ENCODE peak calls at places on chromosomes 4 and X, in four cellular contexts. One of them, this sample, is unnamed.

GRCh38 chrX:119482041-119482440 is 13.8 kb downstream of the SLC25A5 start:
- DNase-seq in Jurkat, Clone E6-1: no peak
- DNase-seq in thyroid gland: no peak
- DNase-seq in tibial artery: no peak
- DNase-seq in this sample: no peak

GRCh38 chrX:11241720-11242119 is 51.5 kb upstream of the AMELX start:
- DNase-seq in Jurkat, Clone E6-1: no peak
- DNase-seq in thyroid gland: no peak
- DNase-seq in tibial artery: peak; percentile 20
- DNase-seq in this sample: no peak

GRCh38 chrX:123121241-123121640 is 62.8 kb upstream of the GRIA3 start:
- DNase-seq in Jurkat, Clone E6-1: no peak
- DNase-seq in thyroid gland: no peak
- DNase-seq in tibial artery: no peak
- DNase-seq in this sample: no peak

GRCh38 chr4:114005569-114006442 is 26.4 kb upstream of the ARSJ start:
- DNase-seq in Jurkat, Clone E6-1: no peak
- DNase-seq in thyroid gland: no peak
- DNase-seq in tibial artery: no peak
- DNase-seq in this sample: no peak

GRCh38 chrX:123060986-123061385 is 123.1 kb upstream of the GRIA3 start:
- DNase-seq in Jurkat, Clone E6-1: no peak
- DNase-seq in thyroid gland: no peak
- DNase-seq in tibial artery: no peak
- DNase-seq in this sample: no peak

GRCh38 chr4:72208421-72209075 is 176.7 kb downstream of the NPFFR2 start:
- DNase-seq in Jurkat, Clone E6-1: no peak
- DNase-seq in thyroid gland: no peak
- DNase-seq in tibial artery: no peak
- DNase-seq in this sample: no peak

GRCh38 chr4:113471141-113471860 is 290.2 kb downstream of the CAMK2D start:
- DNase-seq in Jurkat, Clone E6-1: no peak
- DNase-seq in thyroid gland: no peak
- DNase-seq in tibial artery: no peak
- DNase-seq in this sample: no peak

GRCh38 chr4:151250706-151251105 is 26.3 kb upstream of the PRSS48 start:
- DNase-seq in Jurkat, Clone E6-1: no peak
- DNase-seq in thyroid gland: no peak
- DNase-seq in tibial artery: no peak
- DNase-seq in this sample: no peak

GRCh38 chrX:47047989-47048388 is 30.3 kb upstream of the RGN start:
- DNase-seq in Jurkat, Clone E6-1: no peak
- DNase-seq in thyroid gland: peak; percentile 1
- DNase-seq in tibial artery: no peak
- DNase-seq in this sample: peak; percentile 34

GRCh38 chr4:80307774-80308465 is 27.6 kb upstream of the CFAP299 start:
- DNase-seq in Jurkat, Clone E6-1: no peak
- DNase-seq in thyroid gland: peak; percentile 15
- DNase-seq in tibial artery: no peak
- DNase-seq in this sample: no peak

GRCh38 chrX:133444952-133445831 is 29.9 kb upstream of the GPC4 start:
- DNase-seq in Jurkat, Clone E6-1: no peak
- DNase-seq in thyroid gland: peak; percentile 25
- DNase-seq in tibial artery: peak; percentile 21
- DNase-seq in this sample: peak; percentile 60

GRCh38 chrX:67568769-67569168 is 24.9 kb downstream of the AR start:
- DNase-seq in Jurkat, Clone E6-1: no peak
- DNase-seq in thyroid gland: no peak
- DNase-seq in tibial artery: no peak
- DNase-seq in this sample: no peak

GRCh38 chrX:98379134-98379533 is 1495.4 kb downstream of the RPA4 start:
- DNase-seq in Jurkat, Clone E6-1: no peak
- DNase-seq in thyroid gland: no peak
- DNase-seq in tibial artery: no peak
- DNase-seq in this sample: no peak

GRCh38 chrX:71366674-71367256 is 608 bp downstream of the TAF1 start:
- DNase-seq in Jurkat, Clone E6-1: no peak
- DNase-seq in thyroid gland: peak; percentile 23
- DNase-seq in tibial artery: peak; percentile 19
- DNase-seq in this sample: peak; percentile 15

GRCh38 chrX:114626323-114626722 is 42.4 kb downstream of the HTR2C start:
- DNase-seq in Jurkat, Clone E6-1: peak; percentile 12
- DNase-seq in thyroid gland: peak; percentile 5
- DNase-seq in tibial artery: no peak
- DNase-seq in this sample: no peak

GRCh38 chr4:67393699-67394281 is 151.5 kb downstream of the CENPC start:
- DNase-seq in Jurkat, Clone E6-1: peak; percentile 55
- DNase-seq in thyroid gland: no peak
- DNase-seq in tibial artery: no peak
- DNase-seq in this sample: peak; percentile 19

GRCh38 chrX:72316408-72317079 is 10.8 kb upstream of the CITED1 start:
- DNase-seq in Jurkat, Clone E6-1: no peak
- DNase-seq in thyroid gland: peak; percentile 73
- DNase-seq in tibial artery: no peak
- DNase-seq in this sample: peak; percentile 26

GRCh38 chr4:54332577-54332976 is 103.5 kb downstream of the PDGFRA start:
- DNase-seq in Jurkat, Clone E6-1: no peak
- DNase-seq in thyroid gland: no peak
- DNase-seq in tibial artery: no peak
- DNase-seq in this sample: no peak

GRCh38 chr4:57080781-57081650 is 29.2 kb downstream of the IGFBP7 start:
- DNase-seq in Jurkat, Clone E6-1: no peak
- DNase-seq in thyroid gland: no peak
- DNase-seq in tibial artery: no peak
- DNase-seq in this sample: no peak

GRCh38 chr4:76699911-76700310 is 198.0 kb downstream of the SOWAHB start:
- DNase-seq in Jurkat, Clone E6-1: no peak
- DNase-seq in thyroid gland: no peak
- DNase-seq in tibial artery: no peak
- DNase-seq in this sample: no peak

GRCh38 chr4:160877087-160877790 is 1286.6 kb downstream of the FSTL5 start:
- DNase-seq in Jurkat, Clone E6-1: no peak
- DNase-seq in thyroid gland: no peak
- DNase-seq in tibial artery: no peak
- DNase-seq in this sample: no peak

GRCh38 chr4:48557478-48557877 is 67.4 kb downstream of the ZAR1 start:
- DNase-seq in Jurkat, Clone E6-1: peak; percentile 18
- DNase-seq in thyroid gland: no peak
- DNase-seq in tibial artery: no peak
- DNase-seq in this sample: no peak

GRCh38 chr4:42048394-42048793 is 58.1 kb downstream of the SLC30A9 start:
- DNase-seq in Jurkat, Clone E6-1: no peak
- DNase-seq in thyroid gland: no peak
- DNase-seq in tibial artery: no peak
- DNase-seq in this sample: no peak

DNA sequence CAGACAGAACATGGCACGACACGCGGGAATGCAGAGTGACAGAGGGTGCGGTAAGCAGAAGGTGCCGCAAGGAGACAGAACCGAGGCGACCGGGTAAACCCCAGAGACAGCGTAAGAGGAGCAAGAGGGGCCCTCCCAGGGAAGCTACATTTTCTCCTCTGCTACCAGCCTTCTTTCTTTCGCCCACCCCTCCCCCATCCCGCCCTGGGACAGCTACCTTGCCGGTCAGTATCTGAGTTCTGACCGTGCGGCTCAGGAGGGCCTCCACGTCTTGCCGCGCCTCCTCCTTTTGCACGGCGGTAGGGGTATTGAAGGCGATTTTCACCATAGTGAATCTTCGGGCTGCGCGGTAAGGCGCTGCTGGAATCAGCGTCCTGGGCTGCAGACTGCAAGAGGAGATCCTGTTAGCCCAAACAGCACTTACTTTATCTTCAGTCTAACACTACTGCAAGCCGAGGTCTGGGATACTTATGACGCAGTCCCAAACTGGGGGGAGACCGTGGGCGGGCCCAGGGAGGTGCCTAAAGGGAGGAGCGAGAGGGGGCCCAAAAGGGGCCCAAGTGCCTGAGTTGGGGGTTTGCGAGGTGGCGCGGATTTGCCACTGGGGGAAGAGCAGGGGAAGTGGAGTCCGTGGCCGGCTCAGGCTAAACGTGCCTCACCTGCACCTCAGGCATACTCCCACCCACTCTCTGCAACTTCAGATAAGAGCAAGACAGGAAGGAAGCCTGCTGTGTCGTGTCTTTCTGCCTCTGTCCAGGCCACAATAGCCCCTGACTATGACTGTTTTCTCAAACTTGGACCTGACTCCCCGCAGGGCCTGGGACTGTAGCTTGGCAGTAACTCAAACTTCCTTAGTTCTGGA is at the start of gene ITM2A:
- DNase-seq in Jurkat, Clone E6-1: peak; percentile 74
- DNase-seq in thyroid gland: peak; percentile 42
- DNase-seq in tibial artery: peak; percentile 27
- DNase-seq in this sample: peak; percentile 29
- H3K4me3 ChIP-seq in Jurkat, Clone E6-1: peak within 1 kb of the TSS; percentile 75
- H3K4me3 ChIP-seq in thyroid gland: peak within 1 kb of the TSS; percentile 47
- H3K4me3 ChIP-seq in tibial artery: peak within 1 kb of the TSS; percentile 43
- H3K4me3 ChIP-seq in this sample: no peak within 1 kb of the TSS

DNA sequence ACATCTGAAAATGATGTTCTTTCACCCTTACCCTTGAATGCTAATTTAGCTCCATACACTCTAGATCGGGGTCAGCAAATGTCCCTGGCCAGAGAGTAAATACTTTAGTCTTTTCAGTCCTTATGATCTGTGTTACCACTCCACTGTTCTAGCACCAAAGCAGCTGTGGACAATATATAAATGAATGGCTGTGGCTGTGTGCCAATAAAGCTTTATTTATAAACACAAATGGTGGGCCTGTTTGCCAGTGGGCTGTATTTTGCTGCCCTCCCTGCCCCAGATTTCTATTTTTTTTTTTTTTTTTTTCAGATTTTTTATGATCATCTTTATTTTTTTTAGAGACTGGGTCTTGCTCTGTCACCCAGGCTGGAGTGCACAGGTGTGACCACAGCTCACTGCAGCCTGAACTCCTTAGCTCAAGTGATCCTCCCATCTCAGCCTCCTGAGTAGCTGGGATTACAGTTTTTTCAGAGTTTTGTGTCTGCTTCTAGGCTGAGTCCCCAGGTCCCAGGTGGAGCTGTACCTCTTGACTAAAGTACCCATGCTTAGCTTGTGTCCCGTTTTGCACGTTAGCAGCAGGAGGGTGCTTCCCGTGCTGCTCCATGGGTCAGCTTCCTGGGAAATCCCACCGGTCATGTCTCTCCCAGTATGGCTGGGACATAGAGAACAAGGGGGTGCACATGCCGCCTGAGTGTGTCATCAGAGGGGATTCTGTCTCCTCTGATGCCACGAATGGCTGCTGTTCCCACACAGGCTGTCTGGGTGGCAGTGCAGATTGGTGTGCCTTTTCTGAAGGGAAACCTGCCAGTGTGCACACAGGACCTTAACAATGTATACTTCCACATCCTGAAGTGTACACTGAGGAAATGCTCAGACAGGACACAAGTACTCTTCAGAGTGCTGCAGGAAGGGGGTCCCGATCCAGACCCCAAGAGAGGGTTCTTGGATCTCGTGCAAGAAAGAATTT is 16.0 kb upstream of the GRPEL1 start:
- DNase-seq in Jurkat, Clone E6-1: no peak
- DNase-seq in thyroid gland: no peak
- DNase-seq in tibial artery: no peak
- DNase-seq in this sample: no peak
- H3K4me3 ChIP-seq in Jurkat, Clone E6-1: no peak overlapping the region
- H3K4me3 ChIP-seq in thyroid gland: no peak overlapping the region
- H3K4me3 ChIP-seq in tibial artery: peak overlapping the region; percentile 25
- H3K4me3 ChIP-seq in this sample: no peak overlapping the region

GRCh38 chr4:8127051-8127798 is 31.4 kb downstream of the ABLIM2 start:
- DNase-seq in Jurkat, Clone E6-1: no peak
- DNase-seq in thyroid gland: no peak
- DNase-seq in tibial artery: no peak
- DNase-seq in this sample: no peak
- H3K4me3 ChIP-seq in Jurkat, Clone E6-1: no peak overlapping the region
- H3K4me3 ChIP-seq in thyroid gland: no peak overlapping the region
- H3K4me3 ChIP-seq in tibial artery: no peak overlapping the region
- H3K4me3 ChIP-seq in this sample: no peak overlapping the region

GRCh38 chr4:65669981-65670330 is 333 bp downstream of the EPHA5 start:
- DNase-seq in Jurkat, Clone E6-1: no peak
- DNase-seq in thyroid gland: no peak
- DNase-seq in tibial artery: no peak
- DNase-seq in this sample: no peak

GRCh38 chr4:65668201-65669007 is 1.9 kb downstream of the EPHA5 start:
- DNase-seq in Jurkat, Clone E6-1: no peak
- DNase-seq in thyroid gland: peak; percentile 68
- DNase-seq in tibial artery: peak; percentile 29
- DNase-seq in this sample: peak; percentile 12

GRCh38 chr4:65671402-65671801 is 1.1 kb upstream of the EPHA5 start:
- DNase-seq in Jurkat, Clone E6-1: no peak
- DNase-seq in thyroid gland: no peak
- DNase-seq in tibial artery: no peak
- DNase-seq in this sample: no peak

GRCh38 chr4:65669008-65669971 is 999 bp downstream of the EPHA5 start:
- DNase-seq in Jurkat, Clone E6-1: no peak
- DNase-seq in thyroid gland: peak; percentile 43
- DNase-seq in tibial artery: no peak
- DNase-seq in this sample: peak; percentile 10

DNA sequence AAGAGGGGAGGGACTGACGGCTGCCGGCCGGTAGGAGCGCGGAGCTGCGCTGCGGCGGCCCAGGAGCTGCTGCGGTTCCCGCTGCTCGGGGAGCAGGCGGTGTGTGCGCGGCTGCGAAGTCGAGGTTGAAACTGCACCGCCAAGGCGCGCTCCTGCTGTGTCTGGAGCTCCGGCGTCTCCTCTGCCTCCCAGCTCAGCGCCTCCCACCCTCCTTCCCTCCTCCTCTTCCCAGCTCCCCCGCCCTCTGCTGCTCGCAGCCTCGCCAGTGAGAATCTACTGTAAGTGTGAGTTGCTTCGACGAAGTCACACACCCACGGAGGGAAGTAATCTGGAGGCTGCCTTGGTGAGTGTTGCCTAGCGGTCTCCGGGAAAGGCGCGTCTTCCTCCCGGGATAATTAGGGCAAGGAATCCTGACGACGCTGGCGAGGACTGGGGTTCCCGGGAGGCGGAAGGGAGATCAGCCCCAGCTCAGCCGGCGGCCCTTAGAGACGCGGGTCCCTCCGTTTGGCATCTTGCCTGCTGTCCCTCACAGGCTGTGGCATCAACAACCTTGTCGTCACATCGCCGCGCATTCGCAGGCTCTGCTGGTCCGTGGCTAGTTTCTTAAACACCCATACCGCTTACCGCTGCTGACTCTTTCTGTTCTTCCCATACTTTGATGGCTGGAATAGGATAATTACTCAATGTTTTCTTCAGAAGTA is at the start of gene EPHA5:
- DNase-seq in Jurkat, Clone E6-1: peak; percentile 39
- DNase-seq in thyroid gland: peak; percentile 87
- DNase-seq in tibial artery: peak; percentile 33
- DNase-seq in this sample: peak; percentile 47
- H3K4me3 ChIP-seq in Jurkat, Clone E6-1: peak within 1 kb of the TSS; percentile 9
- H3K4me3 ChIP-seq in thyroid gland: peak within 1 kb of the TSS; percentile 24
- H3K4me3 ChIP-seq in tibial artery: peak within 1 kb of the TSS; percentile 45
- H3K4me3 ChIP-seq in this sample: peak within 1 kb of the TSS; percentile 12

DNA sequence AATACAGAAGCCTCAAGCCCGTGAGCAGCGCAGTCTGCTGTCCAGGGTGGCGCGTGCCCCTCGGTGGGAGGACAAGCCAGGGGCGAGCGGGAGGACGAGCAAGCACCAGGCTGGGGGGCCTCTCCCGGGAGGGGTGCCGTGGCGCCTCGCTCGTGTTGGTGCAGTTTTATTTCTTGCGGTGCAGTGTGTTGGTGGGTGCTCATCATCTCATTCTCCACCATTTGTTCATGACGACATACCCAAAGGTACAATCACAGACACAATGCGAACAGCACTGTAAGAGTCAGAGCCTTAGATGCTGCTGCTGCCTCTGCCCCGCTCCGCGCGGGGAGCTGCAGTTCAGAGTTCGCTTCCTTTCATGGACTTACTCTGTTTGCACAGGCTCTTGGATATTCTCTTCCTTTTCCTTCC is 30.3 kb downstream of the RGS12 start:
- DNase-seq in Jurkat, Clone E6-1: no peak
- DNase-seq in thyroid gland: no peak
- DNase-seq in tibial artery: no peak
- DNase-seq in this sample: no peak
- H3K4me3 ChIP-seq in Jurkat, Clone E6-1: no peak overlapping the region
- H3K4me3 ChIP-seq in thyroid gland: no peak overlapping the region
- H3K4me3 ChIP-seq in tibial artery: no peak overlapping the region
- H3K4me3 ChIP-seq in this sample: no peak overlapping the region

This sample was measured in body of pancreas.